ENCODE peak calls at places on chromosomes 1 and 21, in eight cellular contexts. H is pancreas; G is retina; I is activated CD4-positive, CD25-positive, alpha-beta regulatory T cell treated with anti-CD3 and anti-CD28 coated beads, Interleukin-2, amount 50 U/mL, for 72 hours; M is foreskin melanocyte; N is brain microvascular endothelial cell; B is HS-5; K is Peyer's patch. J is an unnamed sample.

GRCh38 chr1:117188268-117189108 is 22.2 kb downstream of the VTCN1 start:
- DNase-seq in H (no peak), G (no peak), I (no peak), M (no peak), N (no peak), B (no peak), K (no peak), J (no peak)

GRCh38 chr1:29500651-29501050 is 264.3 kb downstream of the PTPRU start:
- DNase-seq in H (no peak), G (no peak), I (no peak), M (no peak), N (no peak), B (no peak), K (no peak), J (no peak)

GRCh38 chr1:191508239-191508638 is 650.0 kb upstream of the RGS18 start:
- DNase-seq in H (no peak), G (no peak), I (no peak), M (no peak), N (no peak), B (no peak), K (no peak), J (no peak)

GRCh38 chr1:29631361-29631760 is 395.0 kb downstream of the PTPRU start:
- DNase-seq in H (no peak), G (no peak), I (no peak), M (no peak), N (peak; percentile 10), B (no peak), K (no peak), J (no peak)

GRCh38 chr1:63381741-63382140 is 14.3 kb downstream of the ALG6 start:
- DNase-seq in H (no peak), G (no peak), I (no peak), M (no peak), N (no peak), B (no peak), K (no peak), J (no peak)

GRCh38 chr1:2605754-2606003 is 19.1 kb downstream of the PRXL2B start:
- DNase-seq in H (no peak), G (no peak), I (no peak), M (no peak), N (no peak), B (no peak), K (no peak), J (no peak)

GRCh38 chr1:177975588-177976495 is 6.0 kb upstream of the SEC16B start:
- DNase-seq in H (no peak), G (no peak), I (no peak), M (no peak), N (peak; percentile 58), B (peak; percentile 46), K (no peak), J (no peak)

GRCh38 chr1:39395357-39395831 is 96.0 kb upstream of the BMP8A start:
- DNase-seq in H (no peak), G (no peak), I (no peak), M (peak; percentile 59), N (peak; percentile 82), B (no peak), K (no peak), J (no peak)

GRCh38 chr1:22264464-22265330 is 121.8 kb upstream of the WNT4 start:
- DNase-seq in H (no peak), G (no peak), I (no peak), M (no peak), N (no peak), B (no peak), K (no peak), J (no peak)

GRCh38 chr1:180155202-180155682 is 573 bp downstream of the QSOX1 start:
- DNase-seq in H (peak; percentile 53), G (no peak), I (no peak), M (no peak), N (no peak), B (no peak), K (peak; percentile 58), J (no peak)

GRCh38 chr1:172006660-172007059 is 165.4 kb downstream of the DNM3 start:
- DNase-seq in H (no peak), G (no peak), I (no peak), M (no peak), N (no peak), B (no peak), K (no peak), J (no peak)

GRCh38 chr1:52574594-52574993 is 21.7 kb upstream of the TUT4 start:
- DNase-seq in H (no peak), G (no peak), I (no peak), M (peak; percentile 71), N (peak; percentile 81), B (peak; percentile 81), K (no peak), J (no peak)

GRCh38 chr1:228836954-228837481 is 101.7 kb downstream of the RHOU start:
- DNase-seq in H (no peak), G (no peak), I (no peak), M (no peak), N (no peak), B (no peak), K (no peak), J (no peak)

GRCh38 chr1:177585492-177586220 is 384.2 kb downstream of the SEC16B start:
- DNase-seq in H (no peak), G (no peak), I (no peak), M (no peak), N (no peak), B (no peak), K (no peak), J (no peak)

GRCh38 chr1:101732221-101732620 is 264.5 kb downstream of the OLFM3 start:
- DNase-seq in H (no peak), G (no peak), I (no peak), M (no peak), N (no peak), B (no peak), K (no peak), J (no peak)

GRCh38 chr1:182561432-182561831 is 27.6 kb downstream of the RNASEL start:
- DNase-seq in H (no peak), G (no peak), I (no peak), M (no peak), N (no peak), B (no peak), K (no peak), J (no peak)

GRCh38 chr1:154423303-154423987 is 18.3 kb downstream of the IL6R start:
- DNase-seq in H (no peak), G (no peak), I (no peak), M (peak; percentile 90), N (no peak), B (no peak), K (no peak), J (no peak)

GRCh38 chr21:26093094-26093493 is 77.5 kb downstream of the APP start:
- DNase-seq in H (no peak), G (no peak), I (no peak), M (no peak), N (peak; percentile 45), B (no peak), K (no peak), J (no peak)

GRCh38 chr1:30256911-30257310 is 466.5 kb downstream of the MATN1 start:
- DNase-seq in H (no peak), G (no peak), I (no peak), M (no peak), N (no peak), B (no peak), K (no peak), J (no peak)

GRCh38 chr1:106523448-106523847 is 533.0 kb upstream of the PRMT6 start:
- DNase-seq in H (no peak), G (peak; percentile 54), I (no peak), M (no peak), N (no peak), B (no peak), K (no peak), J (no peak)

GRCh38 chr1:115062542-115063004 is 26.7 kb downstream of the TSPAN2 start:
- DNase-seq in H (peak; percentile 41), G (no peak), I (peak; percentile 80), M (no peak), N (no peak), B (peak; percentile 56), K (peak; percentile 62), J (no peak)

GRCh38 chr1:119715542-119715941 is 3.8 kb downstream of the PHGDH start:
- DNase-seq in H (peak; percentile 41), G (no peak), I (no peak), M (no peak), N (no peak), B (no peak), K (no peak), J (no peak)

GRCh38 chr1:207672525-207673130 is 27.7 kb downstream of the CR1L start:
- DNase-seq in H (no peak), G (no peak), I (no peak), M (peak; percentile 16), N (peak; percentile 25), B (peak; percentile 24), K (no peak), J (peak; percentile 11)

GRCh38 chr1:91589438-91589837 is 88.8 kb downstream of the CDC7 start:
- DNase-seq in H (no peak), G (no peak), I (no peak), M (peak; percentile 18), N (no peak), B (no peak), K (no peak), J (no peak)

GRCh38 chr1:157137051-157137772 is 983 bp downstream of the ETV3 start:
- DNase-seq in H (no peak), G (no peak), I (no peak), M (peak; percentile 27), N (no peak), B (no peak), K (peak; percentile 56), J (no peak)

GRCh38 chr1:51610637-51611036 is 6.3 kb upstream of the OSBPL9 start:
- DNase-seq in H (no peak), G (no peak), I (no peak), M (no peak), N (no peak), B (no peak), K (no peak), J (no peak)

GRCh38 chr1:97094257-97094972 is 372.8 kb downstream of the PTBP2 start:
- DNase-seq in H (no peak), G (no peak), I (no peak), M (no peak), N (peak; percentile 80), B (peak; percentile 80), K (no peak), J (no peak)

GRCh38 chr1:230992100-230992774 is 13.3 kb downstream of the ARV1 start:
- DNase-seq in H (no peak), G (no peak), I (no peak), M (no peak), N (no peak), B (no peak), K (no peak), J (no peak)

GRCh38 chr1:114758251-114758832 is 558 bp upstream of the CSDE1 start:
- DNase-seq in H (no peak), G (no peak), I (no peak), M (peak; percentile 25), N (no peak), B (no peak), K (no peak), J (no peak)

GRCh38 chr1:201891451-201892045 is 2.9 kb downstream of the SHISA4 start:
- DNase-seq in H (no peak), G (no peak), I (no peak), M (no peak), N (no peak), B (no peak), K (no peak), J (no peak)

GRCh38 chr1:228205526-228206436 is 2.1 kb upstream of the OBSCN start:
- DNase-seq in H (no peak), G (peak; percentile 67), I (peak; percentile 14), M (no peak), N (no peak), B (no peak), K (no peak), J (no peak)

GRCh38 chr1:70583522-70583921 is 172.5 kb downstream of the CTH start:
- DNase-seq in H (no peak), G (no peak), I (no peak), M (no peak), N (no peak), B (no peak), K (no peak), J (no peak)

GRCh38 chr1:220271706-220272046 is 577 bp downstream of the RAB3GAP2 start:
- DNase-seq in H (no peak), G (no peak), I (no peak), M (no peak), N (peak; percentile 9), B (no peak), K (no peak), J (no peak)

GRCh38 chr1:91608876-91609275 is 108.2 kb downstream of the CDC7 start:
- DNase-seq in H (no peak), G (no peak), I (no peak), M (no peak), N (peak; percentile 52), B (peak; percentile 82), K (no peak), J (no peak)